ENCODE peak calls at places on chromosomes 4 and X, in four cellular contexts. Q, R, D and I are unnamed samples.

GRCh38 chrX:140766024-140766611 is 56.6 kb downstream of the LINC00632 start:
- DNase-seq in R (peak; percentile 7), D (peak; percentile 85), Q (peak; percentile 20), I (peak; percentile 80)

GRCh38 chrX:151680805-151681204 is 14.5 kb upstream of the PRRG3 start:
- DNase-seq in R (peak; percentile 44), Q (peak; percentile 33), D (peak; percentile 90), I (peak; percentile 43)

GRCh38 chr4:180828455-180829018 is 1414.7 kb upstream of the TENM3 start:
- DNase-seq in R (peak; percentile 47), D (peak; percentile 58), Q (peak; percentile 69), I (peak; percentile 85)

GRCh38 chrX:74338852-74339251 is 34.9 kb downstream of the ZCCHC13 start:
- DNase-seq in R (no peak), Q (no peak), D (no peak), I (no peak)

GRCh38 chrX:74119016-74119910 is 184.7 kb upstream of the ZCCHC13 start:
- DNase-seq in D (no peak), R (no peak), Q (peak; percentile 66), I (peak; percentile 64)

GRCh38 chr4:157739237-157739636 is 433.6 kb downstream of the GASK1B start:
- DNase-seq in D (no peak), R (no peak), Q (peak; percentile 70), I (peak; percentile 58)

GRCh38 chr4:52096048-52096447 is 44.9 kb downstream of the SPATA18 start:
- DNase-seq in D (peak; percentile 17), Q (peak; percentile 54), R (no peak), I (peak; percentile 53)

GRCh38 chrX:27675493-27675892 is 85.3 kb downstream of the DCAF8L2 start:
- DNase-seq in Q (peak; percentile 66), D (no peak), R (no peak), I (peak; percentile 22)

GRCh38 chrX:64580035-64580434 is 184.8 kb upstream of the MTMR8 start:
- DNase-seq in R (no peak), Q (no peak), D (no peak), I (no peak)

GRCh38 chrX:17078031-17078730 is 131.7 kb downstream of the REPS2 start:
- DNase-seq in Q (peak; percentile 42), D (no peak), R (no peak), I (peak; percentile 33)

GRCh38 chr4:1092026-1092982 is 21.1 kb downstream of the RNF212 start:
- DNase-seq in R (no peak), Q (no peak), D (peak; percentile 55), I (no peak)

GRCh38 chr4:6608758-6609414 is 31.6 kb upstream of the MRFAP1 start:
- DNase-seq in Q (no peak), D (no peak), R (no peak), I (no peak)

GRCh38 chrX:21770631-21771321 is 12.9 kb upstream of the SMPX start:
- DNase-seq in R (no peak), Q (peak; percentile 90), D (no peak), I (no peak)